ENCODE peak calls at places on chromosomes 1 and 21, in seven cellular contexts. J is hippocampal formation, W is NCI-H774, R is left ventricle myocardium superior, Y is cardiac muscle cell, P is neural progenitor cell, O is MCF 10A. M is an unnamed sample.

GRCh38 chr21:43597052-43597451 is 62.2 kb downstream of the HSF2BP start:
- DNase-seq in J (no peak), W (no peak), R (no peak), Y (peak), P (no peak), O (peak), M (no peak)

GRCh38 chr1:109598655-109599054 is 20.8 kb downstream of the GNAT2 start:
- DNase-seq in J (no peak), W (no peak), R (no peak), Y (no peak), P (peak), O (no peak), M (no peak)

GRCh38 chr1:205226868-205227583 is 720 bp upstream of the TMCC2 start:
- DNase-seq in J (peak), W (no peak), R (no peak), Y (peak), P (no peak), O (peak), M (peak)

GRCh38 chr1:157932082-157932481 is 61.4 kb upstream of the KIRREL1 start:
- DNase-seq in J (no peak), W (no peak), R (no peak), Y (peak), P (no peak), O (peak), M (peak)

GRCh38 chr1:231527586-231528174 is 789 bp upstream of the TSNAX start:
- DNase-seq in J (no peak), W (no peak), R (no peak), Y (no peak), P (no peak), O (peak), M (no peak)

GRCh38 chr1:6198646-6199297 is 623 bp downstream of the RPL22 start:
- DNase-seq in J (no peak), W (no peak), R (no peak), Y (no peak), P (no peak), O (no peak), M (no peak)

GRCh38 chr1:172453607-172454006 is 9.7 kb upstream of the PIGC start:
- DNase-seq in J (no peak), W (no peak), R (no peak), Y (no peak), P (no peak), O (no peak), M (no peak)

GRCh38 chr1:109184657-109185056 is 29.1 kb upstream of the SARS1 start:
- DNase-seq in J (no peak), W (no peak), R (no peak), Y (no peak), P (no peak), O (no peak), M (no peak)

GRCh38 chr1:28249013-28249870 is 10.1 kb upstream of the SESN2 start:
- DNase-seq in J (no peak), W (peak), R (peak), Y (peak), P (peak), O (peak), M (peak)

GRCh38 chr1:110035236-110035752 is 870 bp downstream of the STRIP1 start:
- DNase-seq in J (no peak), W (no peak), R (no peak), Y (no peak), P (no peak), O (no peak), M (no peak)

GRCh38 chr1:71706030-71706671 is 576.2 kb downstream of the NEGR1 start:
- DNase-seq in J (no peak), W (no peak), R (no peak), Y (no peak), P (peak), O (no peak), M (no peak)

GRCh38 chr1:227316941-227317540 is 1.3 kb downstream of the CDC42BPA start:
- DNase-seq in J (peak), W (no peak), R (no peak), Y (peak), P (peak), O (peak), M (no peak)

GRCh38 chr1:212685429-212685828 is 14.2 kb downstream of the BATF3 start:
- DNase-seq in J (no peak), W (no peak), R (no peak), Y (no peak), P (no peak), O (no peak), M (no peak)

GRCh38 chr1:160062134-160062533 is 7.8 kb downstream of the KCNJ10 start:
- DNase-seq in J (peak), W (no peak), R (no peak), Y (no peak), P (peak), O (no peak), M (no peak)

GRCh38 chr1:9203623-9204022 is 31.0 kb upstream of the H6PD start:
- DNase-seq in J (no peak), W (no peak), R (no peak), Y (no peak), P (no peak), O (no peak), M (no peak)

GRCh38 chr1:30461640-30462039 is 261.7 kb downstream of the MATN1 start:
- DNase-seq in J (no peak), W (no peak), R (no peak), Y (no peak), P (no peak), O (no peak), M (no peak)

GRCh38 chr1:14945132-14946010 is 208.2 kb upstream of the TMEM51 start:
- DNase-seq in J (no peak), W (no peak), R (peak), Y (peak), P (peak), O (no peak), M (peak)

GRCh38 chr1:9728451-9729295 is 77.1 kb downstream of the PIK3CD start:
- DNase-seq in J (no peak), W (no peak), R (no peak), Y (no peak), P (no peak), O (peak), M (no peak)

GRCh38 chr1:27395441-27396195 is 3.2 kb downstream of the GPR3 start:
- DNase-seq in J (peak), W (peak), R (peak), Y (peak), P (peak), O (peak), M (peak)

GRCh38 chr1:66760506-66760905 is 8.2 kb downstream of the DYNLT5 start:
- DNase-seq in J (no peak), W (no peak), R (no peak), Y (no peak), P (no peak), O (no peak), M (no peak)

GRCh38 chr1:25523512-25523911 is 19.9 kb upstream of the LDLRAP1 start:
- DNase-seq in J (no peak), W (no peak), R (no peak), Y (no peak), P (peak), O (no peak), M (no peak)

GRCh38 chr1:68528243-68528642 is 31.4 kb upstream of the DEPDC1 start:
- DNase-seq in J (no peak), W (no peak), R (no peak), Y (no peak), P (no peak), O (peak), M (no peak)

M was measured in A673.